ENCODE peak calls at places on chromosome 2, in ten cellular contexts. One of them, this sample, is unnamed.

GRCh38 chr2:45709137-45709536 is 57.7 kb downstream of the PRKCE start:
- DNase-seq in PC-3: no peak
- DNase-seq in cardiac fibroblast: no peak
- DNase-seq in kidney epithelial cell: no peak
- DNase-seq in astrocyte of the spinal cord: no peak
- DNase-seq in thoracic aorta: no peak
- DNase-seq in H1: no peak
- DNase-seq in adrenal gland: peak
- DNase-seq in tibial nerve: no peak
- DNase-seq in BE2C: no peak
- DNase-seq in this sample: no peak

GRCh38 chr2:188181035-188181434 is 110.6 kb upstream of the GULP1 start:
- DNase-seq in tibial nerve: no peak
- DNase-seq in H1: no peak
- DNase-seq in cardiac fibroblast: no peak
- DNase-seq in adrenal gland: no peak
- DNase-seq in thoracic aorta: no peak
- DNase-seq in kidney epithelial cell: no peak
- DNase-seq in PC-3: no peak
- DNase-seq in BE2C: no peak
- DNase-seq in astrocyte of the spinal cord: peak
- DNase-seq in this sample: no peak

GRCh38 chr2:226234187-226234586 is 565.4 kb downstream of the IRS1 start:
- DNase-seq in PC-3: no peak
- DNase-seq in adrenal gland: no peak
- DNase-seq in tibial nerve: no peak
- DNase-seq in kidney epithelial cell: no peak
- DNase-seq in thoracic aorta: no peak
- DNase-seq in astrocyte of the spinal cord: no peak
- DNase-seq in cardiac fibroblast: no peak
- DNase-seq in BE2C: no peak
- DNase-seq in H1: no peak
- DNase-seq in this sample: no peak

GRCh38 chr2:112985090-112985489 is 7.3 kb downstream of the IL36G start:
- DNase-seq in tibial nerve: no peak
- DNase-seq in kidney epithelial cell: no peak
- DNase-seq in BE2C: no peak
- DNase-seq in thoracic aorta: no peak
- DNase-seq in cardiac fibroblast: no peak
- DNase-seq in PC-3: no peak
- DNase-seq in H1: no peak
- DNase-seq in adrenal gland: no peak
- DNase-seq in astrocyte of the spinal cord: no peak
- DNase-seq in this sample: no peak

GRCh38 chr2:215590353-215590752 is 154.5 kb upstream of the FN1 start:
- DNase-seq in tibial nerve: no peak
- DNase-seq in thoracic aorta: no peak
- DNase-seq in BE2C: no peak
- DNase-seq in adrenal gland: no peak
- DNase-seq in cardiac fibroblast: peak
- DNase-seq in astrocyte of the spinal cord: no peak
- DNase-seq in kidney epithelial cell: no peak
- DNase-seq in PC-3: peak
- DNase-seq in H1: no peak
- DNase-seq in this sample: no peak

GRCh38 chr2:38190542-38191218 is 114.7 kb upstream of the CYP1B1 start:
- DNase-seq in BE2C: no peak
- DNase-seq in astrocyte of the spinal cord: peak
- DNase-seq in thoracic aorta: no peak
- DNase-seq in cardiac fibroblast: peak
- DNase-seq in adrenal gland: no peak
- DNase-seq in kidney epithelial cell: no peak
- DNase-seq in PC-3: no peak
- DNase-seq in H1: no peak
- DNase-seq in tibial nerve: no peak
- DNase-seq in this sample: no peak

GRCh38 chr2:77081597-77081996 is 440.6 kb downstream of the LRRTM4 start:
- DNase-seq in H1: no peak
- DNase-seq in thoracic aorta: no peak
- DNase-seq in BE2C: no peak
- DNase-seq in astrocyte of the spinal cord: no peak
- DNase-seq in tibial nerve: no peak
- DNase-seq in adrenal gland: no peak
- DNase-seq in kidney epithelial cell: no peak
- DNase-seq in PC-3: no peak
- DNase-seq in cardiac fibroblast: no peak
- DNase-seq in this sample: no peak

GRCh38 chr2:113080134-113080533 is 12.4 kb downstream of the IL1F10 start:
- DNase-seq in H1: peak
- DNase-seq in PC-3: peak
- DNase-seq in adrenal gland: peak
- DNase-seq in cardiac fibroblast: peak
- DNase-seq in BE2C: peak
- DNase-seq in astrocyte of the spinal cord: peak
- DNase-seq in thoracic aorta: no peak
- DNase-seq in kidney epithelial cell: no peak
- DNase-seq in tibial nerve: no peak
- DNase-seq in this sample: no peak

GRCh38 chr2:120203341-120204021 is 19.7 kb downstream of the TMEM185B start:
- DNase-seq in cardiac fibroblast: peak
- DNase-seq in PC-3: no peak
- DNase-seq in thoracic aorta: no peak
- DNase-seq in astrocyte of the spinal cord: no peak
- DNase-seq in adrenal gland: no peak
- DNase-seq in BE2C: no peak
- DNase-seq in H1: no peak
- DNase-seq in kidney epithelial cell: no peak
- DNase-seq in tibial nerve: no peak
- DNase-seq in this sample: no peak

GRCh38 chr2:120205901-120206581 is 17.2 kb downstream of the TMEM185B start:
- DNase-seq in adrenal gland: no peak
- DNase-seq in astrocyte of the spinal cord: no peak
- DNase-seq in BE2C: peak
- DNase-seq in H1: no peak
- DNase-seq in tibial nerve: no peak
- DNase-seq in cardiac fibroblast: peak
- DNase-seq in PC-3: peak
- DNase-seq in thoracic aorta: no peak
- DNase-seq in kidney epithelial cell: no peak
- DNase-seq in this sample: no peak

GRCh38 chr2:120204945-120205670 is 18.1 kb downstream of the TMEM185B start:
- DNase-seq in cardiac fibroblast: no peak
- DNase-seq in adrenal gland: no peak
- DNase-seq in PC-3: no peak
- DNase-seq in H1: no peak
- DNase-seq in astrocyte of the spinal cord: no peak
- DNase-seq in kidney epithelial cell: no peak
- DNase-seq in thoracic aorta: no peak
- DNase-seq in tibial nerve: no peak
- DNase-seq in BE2C: no peak
- DNase-seq in this sample: no peak

GRCh38 chr2:120204417-120204816 is 18.8 kb downstream of the TMEM185B start:
- DNase-seq in kidney epithelial cell: no peak
- DNase-seq in thoracic aorta: no peak
- DNase-seq in adrenal gland: no peak
- DNase-seq in cardiac fibroblast: no peak
- DNase-seq in tibial nerve: no peak
- DNase-seq in H1: no peak
- DNase-seq in BE2C: no peak
- DNase-seq in astrocyte of the spinal cord: no peak
- DNase-seq in PC-3: no peak
- DNase-seq in this sample: no peak

GRCh38 chr2:120204022-120204405 is 19.2 kb downstream of the TMEM185B start:
- DNase-seq in BE2C: no peak
- DNase-seq in PC-3: peak
- DNase-seq in astrocyte of the spinal cord: no peak
- DNase-seq in cardiac fibroblast: no peak
- DNase-seq in H1: no peak
- DNase-seq in kidney epithelial cell: no peak
- DNase-seq in thoracic aorta: no peak
- DNase-seq in tibial nerve: no peak
- DNase-seq in adrenal gland: no peak
- DNase-seq in this sample: no peak
- TF ChIP-seq CTCF in BE2C: no peak
- TF ChIP-seq CTCF in PC-3: peak
- TF ChIP-seq CTCF in astrocyte of the spinal cord: no peak
- TF ChIP-seq CTCF in cardiac fibroblast: no peak
- TF ChIP-seq CTCF in H1: peak
- TF ChIP-seq CTCF in kidney epithelial cell: no peak
- TF ChIP-seq CTCF in thoracic aorta: no peak
- TF ChIP-seq CTCF in tibial nerve: no peak
- TF ChIP-seq CTCF in adrenal gland: no peak
- TF ChIP-seq CTCF in this sample: peak

DNA sequence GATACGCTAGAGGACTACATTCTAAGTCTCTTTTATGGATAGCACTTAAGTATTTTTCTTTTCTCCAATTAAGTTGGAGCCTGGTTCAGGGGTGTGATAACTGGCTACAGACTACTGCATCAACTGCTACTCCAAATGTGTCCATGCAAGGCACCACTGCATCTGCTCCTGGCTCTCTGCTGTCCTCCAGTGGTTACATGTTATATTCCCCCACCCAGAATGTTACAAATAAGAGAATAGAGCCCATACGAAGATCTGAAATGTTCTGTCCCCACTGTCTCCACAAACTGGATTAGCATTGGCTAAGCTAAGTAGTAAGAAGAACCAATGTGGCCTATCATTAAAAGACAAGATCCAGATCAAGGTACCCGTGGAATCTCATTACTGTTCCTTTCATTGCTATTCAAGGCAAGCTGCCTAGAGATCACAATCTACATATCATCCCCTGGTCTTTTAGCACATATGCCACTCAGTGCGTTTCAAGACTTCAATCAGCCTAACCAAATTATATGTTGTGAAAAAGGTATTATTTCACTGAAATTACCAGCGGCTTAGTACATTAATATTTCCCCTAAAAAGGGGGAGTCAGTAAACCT is 308.3 kb upstream of the SLC8A1 start:
- DNase-seq in kidney epithelial cell: no peak
- DNase-seq in adrenal gland: peak
- DNase-seq in thoracic aorta: no peak
- DNase-seq in PC-3: peak
- DNase-seq in cardiac fibroblast: peak
- DNase-seq in H1: no peak
- DNase-seq in tibial nerve: no peak
- DNase-seq in BE2C: peak
- DNase-seq in astrocyte of the spinal cord: peak
- DNase-seq in this sample: no peak
- TF ChIP-seq CTCF in kidney epithelial cell: peak
- TF ChIP-seq CTCF in adrenal gland: peak
- TF ChIP-seq CTCF in thoracic aorta: peak
- TF ChIP-seq CTCF in PC-3: peak
- TF ChIP-seq CTCF in cardiac fibroblast: peak
- TF ChIP-seq CTCF in H1: peak
- TF ChIP-seq CTCF in tibial nerve: no peak
- TF ChIP-seq CTCF in BE2C: peak
- TF ChIP-seq CTCF in astrocyte of the spinal cord: peak
- TF ChIP-seq CTCF in this sample: peak

GRCh38 chr2:17672583-17673317 is 80.9 kb downstream of the SMC6 start:
- DNase-seq in cardiac fibroblast: peak
- DNase-seq in thoracic aorta: no peak
- DNase-seq in PC-3: peak
- DNase-seq in H1: no peak
- DNase-seq in adrenal gland: no peak
- DNase-seq in tibial nerve: no peak
- DNase-seq in kidney epithelial cell: no peak
- DNase-seq in astrocyte of the spinal cord: peak
- DNase-seq in BE2C: no peak
- DNase-seq in this sample: no peak
- TF ChIP-seq CTCF in cardiac fibroblast: peak
- TF ChIP-seq CTCF in thoracic aorta: no peak
- TF ChIP-seq CTCF in PC-3: peak
- TF ChIP-seq CTCF in H1: no peak
- TF ChIP-seq CTCF in adrenal gland: no peak
- TF ChIP-seq CTCF in tibial nerve: no peak
- TF ChIP-seq CTCF in kidney epithelial cell: no peak
- TF ChIP-seq CTCF in astrocyte of the spinal cord: no peak
- TF ChIP-seq CTCF in BE2C: peak
- TF ChIP-seq CTCF in this sample: no peak

GRCh38 chr2:231663458-231664290 is 44.7 kb upstream of the PTMA start:
- DNase-seq in BE2C: no peak
- DNase-seq in kidney epithelial cell: no peak
- DNase-seq in adrenal gland: no peak
- DNase-seq in tibial nerve: no peak
- DNase-seq in H1: no peak
- DNase-seq in thoracic aorta: no peak
- DNase-seq in astrocyte of the spinal cord: no peak
- DNase-seq in cardiac fibroblast: no peak
- DNase-seq in PC-3: no peak
- DNase-seq in this sample: no peak
- TF ChIP-seq CTCF in BE2C: no peak
- TF ChIP-seq CTCF in kidney epithelial cell: no peak
- TF ChIP-seq CTCF in adrenal gland: no peak
- TF ChIP-seq CTCF in tibial nerve: no peak
- TF ChIP-seq CTCF in H1: no peak
- TF ChIP-seq CTCF in thoracic aorta: no peak
- TF ChIP-seq CTCF in astrocyte of the spinal cord: no peak
- TF ChIP-seq CTCF in cardiac fibroblast: no peak
- TF ChIP-seq CTCF in PC-3: no peak
- TF ChIP-seq CTCF in this sample: no peak